ENCODE peak calls at places on chromosomes 13 and 19, in seven cellular contexts. Q is NCI-H1436, V is transverse colon, F is nephron progenitor cell, N is PC-3, B is NCI-H1417 treated with DMSO at 0.1 percent for 48 hours, C is M059J. I is an unnamed sample.

GRCh38 chr13:110627351-110627750 is 12.0 kb downstream of the NAXD start:
- DNase-seq in C (no peak), V (no peak), N (peak), F (no peak), Q (no peak), B (no peak), I (no peak)

GRCh38 chr13:51585234-51585672 is 991 bp downstream of the WDFY2 start:
- DNase-seq in N (no peak), Q (no peak), V (no peak), F (no peak), B (no peak), C (peak), I (no peak)

GRCh38 chr13:44903596-44903995 is 85.7 kb downstream of the NUFIP1 start:
- DNase-seq in N (no peak), Q (no peak), F (no peak), B (no peak), C (peak), V (peak), I (peak)

GRCh38 chr19:34220472-34221063 is 33.8 kb upstream of the GARRE1 start:
- DNase-seq in N (peak), V (peak), F (peak), C (peak), B (no peak), Q (peak), I (peak)

GRCh38 chr13:38418286-38418685 is 68.6 kb downstream of the UFM1 start:
- DNase-seq in V (no peak), N (no peak), F (no peak), Q (no peak), C (no peak), B (no peak), I (no peak)

GRCh38 chr19:3725640-3726310 is 17.6 kb downstream of the TJP3 start:
- DNase-seq in Q (no peak), F (peak), N (no peak), B (peak), V (peak), C (peak), I (peak)

GRCh38 chr19:18253130-18253529 is 21.1 kb downstream of the IQCN start:
- DNase-seq in C (no peak), F (no peak), V (no peak), N (no peak), Q (no peak), B (no peak), I (no peak)

GRCh38 chr19:39236527-39236926 is 8.3 kb downstream of the IFNL3 start:
- DNase-seq in F (no peak), N (no peak), C (no peak), V (peak), Q (no peak), B (no peak), I (no peak)

GRCh38 chr13:36925603-36926002 is 5.6 kb upstream of the SMAD9 start:
- DNase-seq in Q (no peak), F (no peak), C (no peak), V (no peak), N (no peak), B (no peak), I (no peak)

GRCh38 chr19:1151037-1151716 is 22.9 kb downstream of the SBNO2 start:
- DNase-seq in N (no peak), C (no peak), Q (no peak), B (no peak), V (no peak), F (no peak), I (no peak)

GRCh38 chr19:51760811-51761356 is at the start of gene FPR2:
- DNase-seq in N (no peak), Q (no peak), V (no peak), F (no peak), C (no peak), B (no peak), I (no peak)

GRCh38 chr13:30441304-30441703 is 19.0 kb downstream of the UBE2L5 start:
- DNase-seq in B (no peak), C (peak), N (no peak), F (no peak), Q (no peak), V (no peak), I (no peak)

GRCh38 chr13:37070956-37071355 is 11.5 kb upstream of the SUPT20H start:
- DNase-seq in N (no peak), V (no peak), F (no peak), B (no peak), Q (no peak), C (no peak), I (no peak)

GRCh38 chr13:27194209-27194608 is 22.6 kb upstream of the USP12 start:
- DNase-seq in N (peak), C (peak), B (no peak), F (no peak), Q (no peak), V (no peak), I (no peak)

GRCh38 chr13:22757530-22758120 is 423.2 kb upstream of the SGCG start:
- DNase-seq in B (no peak), V (no peak), F (no peak), Q (no peak), N (peak), C (peak), I (peak)

GRCh38 chr19:32372726-32373613 is 27.6 kb downstream of the ZNF507 start:
- DNase-seq in C (no peak), F (no peak), B (no peak), N (no peak), V (no peak), Q (no peak), I (no peak)

GRCh38 chr13:100506600-100507422 is 81.8 kb downstream of the GGACT start:
- DNase-seq in B (no peak), C (no peak), V (no peak), Q (peak), F (no peak), N (no peak), I (no peak)

GRCh38 chr13:77222909-77223308 is 104.0 kb downstream of the MYCBP2 start:
- DNase-seq in N (no peak), V (no peak), C (peak), F (no peak), Q (no peak), B (no peak), I (no peak)

I was measured in hepatocyte.